ENCODE peak calls at places on chromosomes 3 and 15, in seven cellular contexts. Z, D, U, G, E, B and X are unnamed samples.

GRCh38 chr3:99473321-99473751 is 165.1 kb upstream of the COL8A1 start:
- DNase-seq in Z (peak), D (no peak), U (no peak), G (peak), E (no peak), B (no peak), X (no peak)

GRCh38 chr3:156643729-156644389 is 30.5 kb upstream of the TIPARP start:
- DNase-seq in Z (no peak), D (peak), U (no peak), G (peak), E (no peak), B (no peak), X (no peak)

GRCh38 chr3:10341901-10342398 is 21.0 kb upstream of the SEC13 start:
- DNase-seq in Z (no peak), D (no peak), U (no peak), G (no peak), E (no peak), B (no peak), X (no peak)

GRCh38 chr15:101371519-101371918 is 76.5 kb upstream of the SNRPA1 start:
- DNase-seq in Z (no peak), D (no peak), U (no peak), G (no peak), E (no peak), B (no peak), X (no peak)

GRCh38 chr3:177905173-177905894 is 630.9 kb upstream of the KCNMB2 start:
- DNase-seq in Z (peak), D (no peak), U (no peak), G (peak), E (no peak), B (no peak), X (no peak)

GRCh38 chr3:134651347-134652041 is 672 bp upstream of the KY start:
- DNase-seq in Z (no peak), D (peak), U (no peak), G (peak), E (no peak), B (no peak), X (peak)

GRCh38 chr15:56342653-56343052 is 22.6 kb upstream of the TEX9 start:
- DNase-seq in Z (no peak), D (no peak), U (no peak), G (peak), E (no peak), B (no peak), X (no peak)

GRCh38 chr3:21310176-21310575 is 440.8 kb downstream of the ZNF385D start:
- DNase-seq in Z (peak), D (no peak), U (no peak), G (no peak), E (no peak), B (no peak), X (no peak)

GRCh38 chr15:49343546-49343945 is 79.5 kb upstream of the FGF7 start:
- DNase-seq in Z (no peak), D (no peak), U (no peak), G (no peak), E (no peak), B (no peak), X (no peak)

DNA sequence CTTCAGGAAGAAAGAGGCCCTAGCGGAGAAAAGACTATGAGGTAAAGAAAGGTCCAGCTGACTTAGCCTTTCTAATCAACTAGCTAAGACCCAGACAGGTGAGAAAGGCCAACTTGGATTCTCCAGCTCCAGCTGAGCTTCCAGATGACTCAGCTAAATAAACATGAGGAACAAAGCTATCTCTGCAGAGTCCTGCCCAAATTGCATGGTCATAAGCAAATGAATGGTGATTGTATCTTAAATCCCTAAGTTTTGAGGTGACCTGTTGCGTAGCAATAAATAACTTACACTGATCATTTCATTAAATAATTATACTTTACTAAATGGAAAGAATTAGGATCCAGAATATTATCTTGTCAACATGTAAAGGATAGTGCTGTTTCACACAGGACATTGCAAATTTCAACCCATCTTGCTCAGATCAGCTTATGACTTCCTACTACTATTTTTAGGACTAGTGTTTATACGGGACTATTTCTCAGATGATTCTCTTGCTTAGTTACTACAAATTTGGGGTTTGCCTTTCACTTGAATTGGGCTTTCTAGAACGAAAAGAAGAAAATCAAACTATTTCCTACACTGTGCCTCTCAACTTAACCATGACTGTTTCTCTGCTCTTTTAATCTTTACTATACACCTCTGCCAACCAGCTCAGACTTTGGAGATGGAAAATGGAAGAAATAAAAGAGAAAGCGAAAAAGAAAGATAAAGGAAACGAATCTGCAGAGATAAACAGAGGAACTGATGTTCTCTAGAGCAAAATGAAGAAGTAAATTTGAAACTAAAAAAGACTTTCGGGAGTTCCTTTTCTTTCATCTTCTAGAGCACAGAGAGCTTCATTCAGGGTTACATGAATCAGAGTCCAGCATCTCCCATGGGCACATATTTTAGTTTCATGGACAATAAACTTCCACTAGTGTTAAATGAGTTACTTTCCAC is 6.6 kb upstream of the ADGRG7 start:
- DNase-seq in Z (peak), D (peak), U (no peak), G (peak), E (peak), B (peak), X (peak)
- H2AFZ ChIP-seq in Z (peak), D (peak), U (peak), G (no peak), E (peak), B (peak), X (peak)

DNA sequence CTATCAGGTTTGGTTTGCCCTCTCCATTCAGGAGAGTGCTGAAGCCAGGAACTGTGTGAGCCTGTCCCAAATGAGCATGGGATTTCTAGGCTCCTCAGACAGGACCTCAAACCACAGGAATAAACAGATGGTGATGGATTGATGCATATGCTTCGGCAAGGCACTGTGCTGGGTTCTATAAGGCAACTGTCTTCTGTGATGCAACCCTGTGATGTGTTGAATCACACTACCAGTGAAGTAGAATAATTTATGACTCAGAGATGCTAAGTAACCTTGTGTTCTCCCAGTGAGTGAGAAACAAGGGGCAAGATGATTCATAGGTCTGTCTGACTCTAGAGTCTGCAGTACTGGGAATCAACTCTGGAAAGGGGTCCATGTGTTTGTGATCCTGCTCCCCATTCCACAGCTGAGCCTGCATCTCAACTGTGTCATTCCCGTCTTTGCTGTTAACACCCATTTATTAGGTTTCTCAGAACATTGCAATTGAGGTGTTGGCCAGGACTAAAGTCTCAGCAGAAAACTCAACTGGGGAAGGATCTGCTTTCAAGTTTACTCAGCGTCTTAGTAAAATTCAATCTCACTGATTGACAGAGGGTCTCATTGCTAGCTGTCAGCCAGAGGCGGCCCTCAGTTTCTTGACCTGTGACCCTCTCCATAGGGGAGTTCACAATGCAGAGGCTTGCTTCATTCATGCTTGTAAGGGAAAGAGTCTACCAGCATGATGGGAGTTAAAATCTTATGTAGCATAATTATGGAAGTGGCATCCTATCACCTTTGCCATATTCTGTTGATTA is 510.1 kb upstream of the CFAP20DC start:
- DNase-seq in Z (peak), D (peak), U (no peak), G (peak), E (no peak), B (peak), X (no peak)
- TF ChIP-seq CTCF in Z (no peak), D (no peak), U (no peak), G (peak), E (no peak), B (no peak), X (no peak)

DNA sequence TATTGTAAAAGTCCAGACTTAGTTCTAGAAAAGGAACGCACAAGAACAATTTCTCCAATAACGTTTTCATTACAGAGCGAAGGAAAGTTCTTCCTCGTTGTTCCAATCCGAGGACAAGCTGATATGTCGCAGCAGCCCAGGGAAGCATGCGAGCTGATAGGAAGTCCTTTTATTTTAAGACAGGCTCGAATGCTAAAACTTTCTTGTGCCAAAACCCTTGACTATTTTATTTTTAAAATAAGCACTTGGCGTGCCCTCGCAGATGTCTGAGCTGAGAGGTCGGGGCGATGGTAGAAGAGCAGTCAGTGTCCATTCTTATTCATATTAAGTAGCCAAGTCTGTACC is 433 bp upstream of the MITF start:
- DNase-seq in Z (peak), D (no peak), U (no peak), G (no peak), E (no peak), B (no peak), X (no peak)
- H2AFZ ChIP-seq in Z (peak), D (peak), U (no peak), G (peak), E (peak), B (peak), X (peak)

GRCh38 chr15:61447981-61448380 is 218.9 kb upstream of the RORA start:
- DNase-seq in Z (no peak), D (no peak), U (no peak), G (no peak), E (no peak), B (no peak), X (no peak)

GRCh38 chr15:61449306-61449705 is 220.2 kb upstream of the RORA start:
- DNase-seq in Z (no peak), D (no peak), U (no peak), G (no peak), E (no peak), B (no peak), X (no peak)

GRCh38 chr15:61441901-61442300 is 212.8 kb upstream of the RORA start:
- DNase-seq in Z (no peak), D (no peak), U (no peak), G (no peak), E (no peak), B (no peak), X (no peak)

GRCh38 chr15:61444585-61444984 is 215.5 kb upstream of the RORA start:
- DNase-seq in Z (no peak), D (no peak), U (no peak), G (no peak), E (no peak), B (no peak), X (peak)
- TF ChIP-seq CTCF in Z (no peak), D (no peak), U (no peak), G (no peak), E (no peak), B (no peak), X (no peak)

DNA sequence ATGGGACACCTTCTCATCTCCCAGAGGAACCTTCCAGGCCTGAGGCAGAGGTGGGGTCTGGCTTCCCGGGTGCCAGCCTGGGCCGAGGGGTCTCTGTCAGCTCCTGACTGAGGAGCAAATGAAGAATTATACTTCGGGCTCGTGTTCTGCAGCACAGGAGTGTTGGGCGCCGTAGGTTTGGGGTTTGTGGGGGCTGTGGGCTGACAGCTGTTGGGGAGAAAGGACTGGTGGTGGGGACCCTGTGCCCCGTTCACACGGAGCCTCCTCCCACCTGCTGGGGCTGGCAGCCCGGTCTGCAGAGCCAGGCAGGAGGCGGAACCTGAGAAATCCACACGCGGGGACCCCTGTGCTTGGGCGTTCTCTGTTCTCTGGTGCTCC is 59.7 kb downstream of the ADAMTS7 start:
- DNase-seq in Z (no peak), D (no peak), U (no peak), G (no peak), E (no peak), B (no peak), X (no peak)
- H2AFZ ChIP-seq in Z (no peak), D (no peak), U (no peak), G (no peak), E (no peak), B (no peak), X (peak)